ENCODE peak calls at places on chromosomes 1 and 21, in six cellular contexts. N is NCI-H1092 treated with DMSO at 0.1 percent for 48 hours; O is stimulated activated CD4-positive, alpha-beta T cell treated with anti-CD3 and anti-CD28 coated beads, Interleukin-15, amount 100 ng/mL, for 1 hour; P is NCI-H1694; V is germinal center; Q is caudate nucleus. G is an unnamed sample.

GRCh38 chr21:37551406-37552355 is 185.1 kb downstream of the DYRK1A start:
- DNase-seq in Q (no peak), V (no peak), P (no peak), N (peak), O (no peak), G (no peak)

GRCh38 chr1:185559684-185560310 is 174.4 kb upstream of the HMCN1 start:
- DNase-seq in Q (no peak), V (peak), P (no peak), N (peak), O (peak), G (no peak)

GRCh38 chr1:84442256-84442655 is 36.8 kb upstream of the RPF1 start:
- DNase-seq in V (peak), P (peak), O (no peak), N (peak), Q (no peak), G (peak)

GRCh38 chr1:160862151-160863061 is at the start of gene CD244:
- DNase-seq in Q (no peak), O (no peak), V (no peak), P (no peak), N (no peak), G (no peak)

GRCh38 chr1:16967095-16967567 is 13.3 kb downstream of the MFAP2 start:
- DNase-seq in P (no peak), Q (no peak), N (peak), O (no peak), V (no peak), G (peak)

GRCh38 chr1:119714583-119714982 is 2.8 kb downstream of the PHGDH start:
- DNase-seq in N (no peak), Q (no peak), P (no peak), V (no peak), O (no peak), G (no peak)

GRCh38 chr1:21490774-21491482 is 18.3 kb upstream of the ALPL start:
- DNase-seq in Q (no peak), P (no peak), O (no peak), N (no peak), V (no peak), G (no peak)

GRCh38 chr1:183758913-183759312 is 46.0 kb upstream of the RGL1 start:
- DNase-seq in V (no peak), Q (no peak), P (no peak), N (no peak), O (no peak), G (no peak)

GRCh38 chr1:39540504-39541031 is 36.0 kb downstream of the PABPC4 start:
- DNase-seq in Q (peak), P (no peak), O (no peak), N (no peak), V (no peak), G (peak)

GRCh38 chr1:63277195-63278192 is 44.9 kb upstream of the FOXD3 start:
- DNase-seq in O (no peak), N (no peak), P (no peak), V (no peak), Q (no peak), G (no peak)

GRCh38 chr1:19606817-19607706 is 37.0 kb upstream of the NBL1 start:
- DNase-seq in P (no peak), N (no peak), V (no peak), Q (no peak), O (no peak), G (no peak)

GRCh38 chr21:28336299-28336698 is 656.4 kb downstream of the LTN1 start:
- DNase-seq in N (no peak), Q (no peak), V (no peak), O (no peak), P (no peak), G (no peak)

GRCh38 chr21:34974162-34974981 is 74.7 kb downstream of the RUNX1 start:
- DNase-seq in V (peak), N (no peak), O (no peak), Q (no peak), P (no peak), G (no peak)

GRCh38 chr1:109112056-109112651 is 1.8 kb upstream of the ELAPOR1 start:
- DNase-seq in N (no peak), Q (no peak), P (no peak), O (no peak), V (peak), G (peak)

GRCh38 chr21:39258207-39258606 is 55.2 kb downstream of the BRWD1 start:
- DNase-seq in O (no peak), Q (no peak), P (no peak), V (no peak), N (peak), G (no peak)

GRCh38 chr21:46441961-46442498 is 16.7 kb upstream of the DIP2A start:
- DNase-seq in V (no peak), O (no peak), Q (no peak), N (no peak), P (no peak), G (no peak)

GRCh38 chr21:38631171-38631570 is 132.9 kb upstream of the ERG start:
- DNase-seq in V (no peak), N (no peak), Q (no peak), O (no peak), P (no peak), G (no peak)

GRCh38 chr1:106921186-106921585 is 135.3 kb upstream of the PRMT6 start:
- DNase-seq in O (no peak), P (no peak), Q (no peak), N (no peak), V (no peak), G (no peak)

GRCh38 chr1:225814381-225814780 is 4.5 kb downstream of the EPHX1 start:
- DNase-seq in O (no peak), V (no peak), P (no peak), Q (no peak), N (no peak), G (no peak)

GRCh38 chr1:29933110-29933509 is 696.8 kb downstream of the PTPRU start:
- DNase-seq in P (no peak), N (peak), Q (no peak), V (no peak), O (no peak), G (no peak)

GRCh38 chr1:17190526-17190995 is 14.4 kb upstream of the PADI1 start:
- DNase-seq in O (no peak), V (no peak), P (no peak), Q (no peak), N (no peak), G (no peak)

GRCh38 chr1:224435999-224436398 is 1.4 kb upstream of the WDR26 start:
- DNase-seq in V (no peak), O (no peak), N (no peak), P (no peak), Q (no peak), G (no peak)

GRCh38 chr1:211534545-211535291 is 42.8 kb upstream of the RD3 start:
- DNase-seq in P (no peak), Q (no peak), V (no peak), O (no peak), N (no peak), G (no peak)

GRCh38 chr21:44418108-44418875 is 37.0 kb upstream of the LRRC3 start:
- DNase-seq in V (no peak), O (no peak), N (no peak), P (no peak), Q (no peak), G (no peak)

GRCh38 chr1:109641341-109641740 is 14.6 kb upstream of the GSTM4 start:
- DNase-seq in V (no peak), P (no peak), Q (no peak), N (no peak), O (no peak), G (no peak)

GRCh38 chr1:37035014-37035686 is 835 bp upstream of the GRIK3 start:
- DNase-seq in P (peak), V (no peak), Q (no peak), O (no peak), N (peak), G (no peak)

GRCh38 chr1:183719289-183719688 is 66.2 kb upstream of the APOBEC4 start:
- DNase-seq in P (no peak), Q (no peak), O (no peak), N (no peak), V (no peak), G (no peak)

GRCh38 chr1:198950036-198950435 is 311.2 kb downstream of the PTPRC start:
- DNase-seq in O (no peak), P (no peak), V (no peak), N (no peak), Q (no peak), G (no peak)

GRCh38 chr21:45448810-45449657 is 44.1 kb downstream of the COL18A1 start:
- DNase-seq in N (peak), O (no peak), Q (no peak), V (no peak), P (no peak), G (no peak)

GRCh38 chr1:41765109-41765655 is 153.5 kb downstream of the HIVEP3 start:
- DNase-seq in Q (no peak), V (peak), P (no peak), O (no peak), N (no peak), G (no peak)

GRCh38 chr1:33173091-33173490 is 8.8 kb downstream of the TRIM62 start:
- DNase-seq in V (no peak), P (no peak), O (no peak), Q (no peak), N (no peak), G (no peak)

GRCh38 chr21:45893166-45894106 is 88.1 kb upstream of the COL6A1 start:
- DNase-seq in O (no peak), V (no peak), P (no peak), Q (no peak), N (no peak), G (no peak)